ENCODE peak calls at places on chromosomes 7 and 10, in five cellular contexts. One of them, this sample, is unnamed.

GRCh38 chr10:94292448-94293118 is 70.2 kb downstream of the NOC3L start:
- DNase-seq in NCI-H2081: peak; percentile 30
- DNase-seq in C1 segment of cervical spinal cord: no peak
- DNase-seq in brain microvascular endothelial cell: peak; percentile 69
- DNase-seq in left ventricle myocardium inferior: peak; percentile 59
- DNase-seq in this sample: peak; percentile 21

GRCh38 chr7:38558786-38559185 is 72.4 kb downstream of the AMPH start:
- DNase-seq in left ventricle myocardium inferior: no peak
- DNase-seq in NCI-H2081: peak; percentile 60
- DNase-seq in brain microvascular endothelial cell: no peak
- DNase-seq in C1 segment of cervical spinal cord: no peak
- DNase-seq in this sample: no peak

GRCh38 chr10:110226555-110226925 is 19.1 kb downstream of the MXI1 start:
- DNase-seq in left ventricle myocardium inferior: peak; percentile 91
- DNase-seq in brain microvascular endothelial cell: peak; percentile 78
- DNase-seq in C1 segment of cervical spinal cord: peak; percentile 86
- DNase-seq in NCI-H2081: peak; percentile 73
- DNase-seq in this sample: peak; percentile 88

GRCh38 chr10:21989453-21990154 is 13.9 kb downstream of the DNAJC1 start:
- DNase-seq in brain microvascular endothelial cell: peak; percentile 48
- DNase-seq in NCI-H2081: peak; percentile 55
- DNase-seq in left ventricle myocardium inferior: peak; percentile 56
- DNase-seq in C1 segment of cervical spinal cord: peak; percentile 57
- DNase-seq in this sample: no peak

GRCh38 chr10:24483701-24484100 is 240.0 kb downstream of the ARHGAP21 start:
- DNase-seq in brain microvascular endothelial cell: peak; percentile 21
- DNase-seq in C1 segment of cervical spinal cord: no peak
- DNase-seq in left ventricle myocardium inferior: no peak
- DNase-seq in NCI-H2081: no peak
- DNase-seq in this sample: no peak

GRCh38 chr7:130954918-130955559 is 221.0 kb upstream of the KLF14 start:
- DNase-seq in left ventricle myocardium inferior: no peak
- DNase-seq in NCI-H2081: no peak
- DNase-seq in C1 segment of cervical spinal cord: no peak
- DNase-seq in brain microvascular endothelial cell: no peak
- DNase-seq in this sample: no peak

GRCh38 chr7:75854233-75854632 is 24.6 kb upstream of the RHBDD2 start:
- DNase-seq in brain microvascular endothelial cell: peak; percentile 20
- DNase-seq in C1 segment of cervical spinal cord: no peak
- DNase-seq in left ventricle myocardium inferior: no peak
- DNase-seq in NCI-H2081: no peak
- DNase-seq in this sample: peak; percentile 17

GRCh38 chr7:38163671-38164070 is 14.4 kb upstream of the STARD3NL start:
- DNase-seq in NCI-H2081: no peak
- DNase-seq in left ventricle myocardium inferior: no peak
- DNase-seq in brain microvascular endothelial cell: no peak
- DNase-seq in C1 segment of cervical spinal cord: no peak
- DNase-seq in this sample: no peak

GRCh38 chr10:29394321-29394932 is 105.6 kb downstream of the LYZL1 start:
- DNase-seq in NCI-H2081: no peak
- DNase-seq in C1 segment of cervical spinal cord: no peak
- DNase-seq in brain microvascular endothelial cell: no peak
- DNase-seq in left ventricle myocardium inferior: no peak
- DNase-seq in this sample: no peak

GRCh38 chr7:68470836-68471235 is 1127.4 kb upstream of the AUTS2 start:
- DNase-seq in NCI-H2081: no peak
- DNase-seq in left ventricle myocardium inferior: no peak
- DNase-seq in brain microvascular endothelial cell: no peak
- DNase-seq in C1 segment of cervical spinal cord: no peak
- DNase-seq in this sample: no peak

GRCh38 chr10:113705344-113705878 is 25.7 kb downstream of the CASP7 start:
- DNase-seq in NCI-H2081: no peak
- DNase-seq in left ventricle myocardium inferior: no peak
- DNase-seq in brain microvascular endothelial cell: no peak
- DNase-seq in C1 segment of cervical spinal cord: no peak
- DNase-seq in this sample: no peak

GRCh38 chr10:21077681-21078080 is 180.6 kb upstream of the NEBL start:
- DNase-seq in C1 segment of cervical spinal cord: no peak
- DNase-seq in brain microvascular endothelial cell: no peak
- DNase-seq in left ventricle myocardium inferior: no peak
- DNase-seq in NCI-H2081: no peak
- DNase-seq in this sample: no peak

GRCh38 chr10:20955355-20955893 is 58.3 kb upstream of the NEBL start:
- DNase-seq in left ventricle myocardium inferior: no peak
- DNase-seq in C1 segment of cervical spinal cord: no peak
- DNase-seq in brain microvascular endothelial cell: peak; percentile 9
- DNase-seq in NCI-H2081: no peak
- DNase-seq in this sample: no peak

GRCh38 chr10:21525367-21526183 is at the start of gene SKIDA1:
- DNase-seq in NCI-H2081: peak; percentile 92
- DNase-seq in brain microvascular endothelial cell: peak; percentile 84
- DNase-seq in left ventricle myocardium inferior: peak; percentile 89
- DNase-seq in C1 segment of cervical spinal cord: peak; percentile 69
- DNase-seq in this sample: peak; percentile 82

GRCh38 chr7:57414415-57414814 is 35.6 kb upstream of the ZNF716 start:
- DNase-seq in C1 segment of cervical spinal cord: no peak
- DNase-seq in NCI-H2081: no peak
- DNase-seq in left ventricle myocardium inferior: no peak
- DNase-seq in brain microvascular endothelial cell: no peak
- DNase-seq in this sample: no peak

GRCh38 chr7:159143780-159144755 is 599 bp downstream of the VIPR2 start:
- DNase-seq in brain microvascular endothelial cell: no peak
- DNase-seq in C1 segment of cervical spinal cord: no peak
- DNase-seq in NCI-H2081: no peak
- DNase-seq in left ventricle myocardium inferior: peak; percentile 55
- DNase-seq in this sample: no peak

GRCh38 chr10:102335184-102335583 is 60.3 kb upstream of the NFKB2 start:
- DNase-seq in left ventricle myocardium inferior: peak; percentile 52
- DNase-seq in brain microvascular endothelial cell: no peak
- DNase-seq in C1 segment of cervical spinal cord: peak; percentile 78
- DNase-seq in NCI-H2081: no peak
- DNase-seq in this sample: peak; percentile 83

GRCh38 chr7:102404005-102404861 is 8.1 kb downstream of the PRKRIP1 start:
- DNase-seq in left ventricle myocardium inferior: no peak
- DNase-seq in C1 segment of cervical spinal cord: peak; percentile 52
- DNase-seq in NCI-H2081: peak; percentile 54
- DNase-seq in brain microvascular endothelial cell: peak; percentile 16
- DNase-seq in this sample: no peak

GRCh38 chr10:22475857-22476600 is 130.7 kb downstream of the SPAG6 start:
- DNase-seq in brain microvascular endothelial cell: no peak
- DNase-seq in NCI-H2081: no peak
- DNase-seq in C1 segment of cervical spinal cord: no peak
- DNase-seq in left ventricle myocardium inferior: no peak
- DNase-seq in this sample: no peak

GRCh38 chr10:6144609-6145413 is 56.0 kb downstream of the RBM17 start:
- DNase-seq in NCI-H2081: peak; percentile 77
- DNase-seq in brain microvascular endothelial cell: peak; percentile 76
- DNase-seq in left ventricle myocardium inferior: peak; percentile 92
- DNase-seq in C1 segment of cervical spinal cord: peak; percentile 76
- DNase-seq in this sample: peak; percentile 91

GRCh38 chr10:15201589-15202300 is 33.3 kb upstream of the NMT2 start:
- DNase-seq in NCI-H2081: no peak
- DNase-seq in left ventricle myocardium inferior: no peak
- DNase-seq in C1 segment of cervical spinal cord: no peak
- DNase-seq in brain microvascular endothelial cell: peak; percentile 47
- DNase-seq in this sample: no peak

GRCh38 chr10:104641150-104642000 is at the start of gene SORCS3:
- DNase-seq in brain microvascular endothelial cell: no peak
- DNase-seq in NCI-H2081: no peak
- DNase-seq in C1 segment of cervical spinal cord: no peak
- DNase-seq in left ventricle myocardium inferior: no peak
- DNase-seq in this sample: no peak

GRCh38 chr7:121440857-121441503 is 44.9 kb upstream of the FAM3C start:
- DNase-seq in left ventricle myocardium inferior: peak; percentile 15
- DNase-seq in C1 segment of cervical spinal cord: no peak
- DNase-seq in NCI-H2081: no peak
- DNase-seq in brain microvascular endothelial cell: no peak
- DNase-seq in this sample: no peak

GRCh38 chr7:100515072-100515532 is 23.9 kb upstream of the AGFG2 start:
- DNase-seq in C1 segment of cervical spinal cord: no peak
- DNase-seq in left ventricle myocardium inferior: no peak
- DNase-seq in brain microvascular endothelial cell: peak; percentile 17
- DNase-seq in NCI-H2081: no peak
- DNase-seq in this sample: no peak

GRCh38 chr10:99403674-99404073 is 26.8 kb downstream of the GOT1 start:
- DNase-seq in left ventricle myocardium inferior: no peak
- DNase-seq in NCI-H2081: no peak
- DNase-seq in brain microvascular endothelial cell: no peak
- DNase-seq in C1 segment of cervical spinal cord: no peak
- DNase-seq in this sample: no peak

GRCh38 chr10:48748573-48748972 is 63.9 kb downstream of the WDFY4 start:
- DNase-seq in C1 segment of cervical spinal cord: no peak
- DNase-seq in NCI-H2081: no peak
- DNase-seq in left ventricle myocardium inferior: no peak
- DNase-seq in brain microvascular endothelial cell: no peak
- DNase-seq in this sample: no peak

GRCh38 chr10:116912162-116912561 is 62.9 kb downstream of the ENO4 start:
- DNase-seq in brain microvascular endothelial cell: no peak
- DNase-seq in NCI-H2081: no peak
- DNase-seq in C1 segment of cervical spinal cord: no peak
- DNase-seq in left ventricle myocardium inferior: no peak
- DNase-seq in this sample: no peak

GRCh38 chr7:36127075-36127740 is 25.8 kb upstream of the EEPD1 start:
- DNase-seq in left ventricle myocardium inferior: no peak
- DNase-seq in brain microvascular endothelial cell: no peak
- DNase-seq in C1 segment of cervical spinal cord: no peak
- DNase-seq in NCI-H2081: no peak
- DNase-seq in this sample: peak; percentile 76

GRCh38 chr10:124701435-124701834 is 42.7 kb downstream of the FAM53B start:
- DNase-seq in brain microvascular endothelial cell: peak; percentile 31
- DNase-seq in NCI-H2081: no peak
- DNase-seq in C1 segment of cervical spinal cord: no peak
- DNase-seq in left ventricle myocardium inferior: peak; percentile 95
- DNase-seq in this sample: peak; percentile 96

GRCh38 chr7:41630741-41631140 is 72.1 kb downstream of the INHBA start:
- DNase-seq in NCI-H2081: no peak
- DNase-seq in brain microvascular endothelial cell: no peak
- DNase-seq in left ventricle myocardium inferior: no peak
- DNase-seq in C1 segment of cervical spinal cord: no peak
- DNase-seq in this sample: no peak

GRCh38 chr7:155665957-155666287 is 21.5 kb downstream of the RBM33 start:
- DNase-seq in left ventricle myocardium inferior: no peak
- DNase-seq in C1 segment of cervical spinal cord: no peak
- DNase-seq in brain microvascular endothelial cell: peak; percentile 73
- DNase-seq in NCI-H2081: no peak
- DNase-seq in this sample: no peak

GRCh38 chr7:41268874-41269273 is 434.0 kb downstream of the INHBA start:
- DNase-seq in left ventricle myocardium inferior: no peak
- DNase-seq in brain microvascular endothelial cell: no peak
- DNase-seq in C1 segment of cervical spinal cord: no peak
- DNase-seq in NCI-H2081: no peak
- DNase-seq in this sample: no peak

GRCh38 chr7:77327932-77328628 is 88.1 kb downstream of the GSAP start:
- DNase-seq in C1 segment of cervical spinal cord: no peak
- DNase-seq in brain microvascular endothelial cell: no peak
- DNase-seq in NCI-H2081: peak; percentile 38
- DNase-seq in left ventricle myocardium inferior: peak; percentile 23
- DNase-seq in this sample: no peak

GRCh38 chr7:141294122-141294829 is 220.4 kb downstream of the TMEM178B start:
- DNase-seq in C1 segment of cervical spinal cord: no peak
- DNase-seq in left ventricle myocardium inferior: no peak
- DNase-seq in NCI-H2081: no peak
- DNase-seq in brain microvascular endothelial cell: no peak
- DNase-seq in this sample: no peak

GRCh38 chr10:44386546-44387052 is 1.7 kb upstream of the CXCL12 start:
- DNase-seq in brain microvascular endothelial cell: peak; percentile 31
- DNase-seq in NCI-H2081: no peak
- DNase-seq in left ventricle myocardium inferior: peak; percentile 72
- DNase-seq in C1 segment of cervical spinal cord: no peak
- DNase-seq in this sample: peak; percentile 55

This sample was measured in gastrocnemius medialis.